ENCODE peak calls at places on chromosomes 5 and 9, in six cellular contexts. Z is GM12878, K is upper lobe of left lung, A is HepG2, V is A549, J is K562. U is an unnamed sample.

GRCh38 chr9:131657890-131658752 is 81.8 kb downstream of the RAPGEF1 start:
- ATAC-seq in Z (no peak), K (no peak), J (no peak), V (peak; percentile 79), A (no peak), U (peak; percentile 57)

GRCh38 chr9:131552030-131552429 is 6.7 kb downstream of the PRRT1B start:
- ATAC-seq in A (peak; percentile 73), K (no peak), J (no peak), Z (no peak), V (no peak), U (no peak)

GRCh38 chr5:7886849-7887460 is 18.0 kb downstream of the MTRR start:
- ATAC-seq in K (peak; percentile 34), J (peak; percentile 72), A (peak; percentile 35), V (peak; percentile 66), Z (peak; percentile 55), U (no peak)

GRCh38 chr9:120846251-120846869 is 3.6 kb upstream of the PSMD5 start:
- ATAC-seq in J (no peak), K (no peak), A (no peak), Z (no peak), V (no peak), U (no peak)

GRCh38 chr5:97101189-97101910 is 41.1 kb downstream of the LIX1 start:
- ATAC-seq in K (no peak), J (no peak), Z (no peak), V (no peak), A (no peak), U (no peak)

GRCh38 chr5:62041364-62041763 is 264.6 kb upstream of the KIF2A start:
- ATAC-seq in J (no peak), K (no peak), Z (no peak), A (no peak), V (no peak), U (no peak)

GRCh38 chr9:84146893-84147705 is 166.5 kb downstream of the RMI1 start:
- ATAC-seq in V (no peak), Z (no peak), A (no peak), K (no peak), J (no peak), U (no peak)

GRCh38 chr9:749712-750111 is 91.8 kb upstream of the DMRT1 start:
- ATAC-seq in A (no peak), K (no peak), V (no peak), J (no peak), Z (no peak), U (no peak)

GRCh38 chr5:50745221-50745620 is 78.8 kb downstream of the PARP8 start:
- ATAC-seq in J (no peak), Z (peak; percentile 43), K (no peak), A (no peak), V (no peak), U (no peak)

GRCh38 chr5:97915101-97915500 is 732.1 kb upstream of the RIOK2 start:
- ATAC-seq in A (no peak), V (no peak), Z (no peak), J (no peak), K (no peak), U (no peak)

GRCh38 chr9:123686849-123687233 is 243.1 kb downstream of the DENND1A start:
- ATAC-seq in A (no peak), J (no peak), Z (no peak), V (no peak), K (no peak), U (no peak)

GRCh38 chr5:142630927-142631539 is 54.9 kb downstream of the FGF1 start:
- ATAC-seq in J (no peak), V (no peak), A (no peak), Z (no peak), K (no peak), U (no peak)

GRCh38 chr9:123942542-123942941 is 12.6 kb upstream of the DENND1A start:
- ATAC-seq in A (peak; percentile 47), K (no peak), Z (no peak), V (no peak), J (no peak), U (no peak)

GRCh38 chr5:73419414-73420390 is 28.9 kb downstream of the FOXD1 start:
- ATAC-seq in Z (no peak), J (no peak), V (no peak), A (no peak), K (no peak), U (peak; percentile 33)

GRCh38 chr9:127904888-127905728 is 5.7 kb upstream of the ST6GALNAC6 start:
- ATAC-seq in Z (peak; percentile 31), A (peak; percentile 21), V (peak; percentile 31), K (peak; percentile 1), J (no peak), U (no peak)

GRCh38 chr9:131591845-131592208 is 46.5 kb downstream of the PRRT1B start:
- ATAC-seq in J (no peak), K (no peak), V (no peak), A (no peak), Z (no peak), U (no peak)

GRCh38 chr5:11258001-11258400 is 497.0 kb upstream of the DAP start:
- ATAC-seq in Z (no peak), J (no peak), V (no peak), A (no peak), K (no peak), U (no peak)

GRCh38 chr5:180873628-180874520 is 12.8 kb upstream of the ZFP62 start:
- ATAC-seq in V (no peak), J (peak; percentile 90), A (no peak), K (peak; percentile 60), Z (peak; percentile 84), U (peak; percentile 32)

GRCh38 chr5:8013951-8014844 is 145.2 kb downstream of the MTRR start:
- ATAC-seq in Z (no peak), K (no peak), V (no peak), J (no peak), A (no peak), U (no peak)

GRCh38 chr9:4750021-4750673 is 9.1 kb upstream of the AK3 start:
- ATAC-seq in J (peak; percentile 86), V (peak; percentile 68), A (no peak), Z (peak; percentile 86), K (no peak), U (no peak)

GRCh38 chr9:81529556-81530193 is 159.7 kb downstream of the TLE1 start:
- ATAC-seq in J (no peak), A (no peak), Z (no peak), V (peak; percentile 82), K (no peak), U (peak; percentile 82)

DNA sequence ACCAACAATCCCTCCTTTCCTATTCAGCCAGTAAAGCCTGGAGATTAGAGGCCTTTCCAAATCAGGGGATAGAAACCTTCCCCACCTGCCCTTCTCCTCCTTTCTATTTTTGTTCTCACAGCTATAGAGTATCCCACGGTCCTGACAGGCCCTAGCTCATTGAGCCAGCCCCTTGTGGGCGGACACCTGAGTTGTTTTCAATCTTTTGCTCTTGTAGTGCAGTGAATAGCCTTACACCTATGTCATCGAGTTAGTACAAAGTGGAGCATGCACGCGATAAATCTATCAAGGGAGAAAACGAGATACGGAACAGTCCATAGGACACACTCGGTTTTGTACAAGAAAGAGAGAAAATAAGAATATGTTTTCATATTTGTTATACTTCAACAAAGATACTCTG is 77.2 kb downstream of the TSPAN17 start:
- ATAC-seq in Z (no peak), K (no peak), A (no peak), V (no peak), J (no peak), U (no peak)
- TF ChIP-seq EP300 in Z (no peak), K (no peak), A (no peak), V (no peak), J (no peak), U (no peak)

GRCh38 chr5:149471406-149472183 is 79.6 kb downstream of the CSNK1A1 start:
- ATAC-seq in A (peak; percentile 89), V (peak; percentile 93), J (peak; percentile 75), Z (no peak), K (no peak), U (peak; percentile 73)
- TF ChIP-seq EP300 in A (no peak), V (no peak), J (no peak), Z (no peak), K (no peak), U (no peak)

GRCh38 chr5:150542933-150543445 is 35.1 kb downstream of the NDST1 start:
- ATAC-seq in A (peak; percentile 89), V (no peak), Z (no peak), J (no peak), K (no peak), U (peak; percentile 10)
- TF ChIP-seq EP300 in A (peak; percentile 100), V (no peak), Z (no peak), J (no peak), K (no peak), U (no peak)

GRCh38 chr5:119345861-119346260 is 10.0 kb upstream of the TNFAIP8 start:
- ATAC-seq in A (no peak), J (no peak), V (no peak), Z (no peak), K (no peak), U (no peak)
- TF ChIP-seq EP300 in A (no peak), J (no peak), V (no peak), Z (no peak), K (no peak), U (no peak)

U was measured in gastroesophageal sphincter.